ENCODE peak calls at places on chromosome 5, in seven cellular contexts. D is CMK; O is activated CD4-positive, alpha-beta T cell treated with anti-CD3 and anti-CD28 coated beads for 1 hour; T is NCI-H2081; H is iris pigment epithelial cell; W is stimulated activated CD4-positive, alpha-beta T cell treated with anti-CD3 and anti-CD28 coated beads, TNF-alpha, amount 100 ng/mL, for 24 hours; E is activated T-cell treated with anti-CD3 and anti-CD28 coated beads for 4 hours. F is an unnamed sample.
A peak's percentile ranks its signal among the peaks of the same experiment; 100 is the strongest.

GRCh38 chr5:2869471-2869870 is 118.0 kb upstream of the IRX2 start:
- DNase-seq in H (no peak), W (no peak), T (no peak), D (no peak), E (no peak), O (no peak), F (no peak)

GRCh38 chr5:84436866-84437265 is 52.2 kb upstream of the EDIL3 start:
- DNase-seq in E (no peak), D (no peak), H (peak; percentile 66), W (no peak), O (no peak), T (no peak), F (no peak)

GRCh38 chr5:1437452-1437851 is 7.8 kb downstream of the SLC6A3 start:
- DNase-seq in O (no peak), H (peak; percentile 14), D (no peak), E (no peak), W (no peak), T (peak; percentile 55), F (no peak)

GRCh38 chr5:102603670-102604069 is 104.9 kb upstream of the SLCO6A1 start:
- DNase-seq in H (no peak), W (no peak), E (no peak), T (no peak), D (no peak), O (no peak), F (no peak)

GRCh38 chr5:52283221-52283620 is 504.5 kb upstream of the ITGA1 start:
- DNase-seq in O (no peak), H (peak; percentile 11), T (no peak), E (no peak), W (no peak), D (no peak), F (no peak)

GRCh38 chr5:133814152-133814551 is 154.3 kb downstream of the C5orf15 start:
- DNase-seq in O (no peak), E (no peak), D (no peak), T (no peak), H (no peak), W (no peak), F (no peak)

GRCh38 chr5:40540301-40540700 is 139.4 kb upstream of the PTGER4 start:
- DNase-seq in O (no peak), D (no peak), T (no peak), W (no peak), H (no peak), E (no peak), F (no peak)

GRCh38 chr5:1824903-1825841 is 24.0 kb downstream of the NDUFS6 start:
- DNase-seq in D (no peak), E (no peak), W (no peak), H (no peak), O (no peak), T (no peak), F (no peak)

GRCh38 chr5:100595152-100595811 is 60.1 kb downstream of the FAM174A start:
- DNase-seq in T (no peak), W (no peak), H (peak; percentile 97), D (no peak), O (no peak), E (no peak), F (no peak)

GRCh38 chr5:147628054-147628895 is 118.4 kb upstream of the DPYSL3 start:
- DNase-seq in H (peak; percentile 62), O (peak; percentile 10), T (peak; percentile 81), W (peak; percentile 31), D (no peak), E (peak; percentile 32), F (no peak)

GRCh38 chr5:79236364-79236969 is 536 bp downstream of the JMY start:
- DNase-seq in W (no peak), H (peak; percentile 24), D (no peak), O (no peak), E (no peak), T (peak; percentile 27), F (no peak)

GRCh38 chr5:150918613-150919012 is 13.8 kb upstream of the ZNF300 start:
- DNase-seq in T (no peak), W (no peak), O (no peak), H (peak; percentile 22), D (no peak), E (no peak), F (no peak)

GRCh38 chr5:156678484-156678883 is 171.6 kb upstream of the PPP1R2B start:
- DNase-seq in T (peak; percentile 12), H (no peak), D (no peak), W (no peak), O (no peak), E (no peak), F (no peak)

GRCh38 chr5:150184990-150185952 is 4.6 kb upstream of the SLC6A7 start:
- DNase-seq in O (no peak), T (no peak), H (no peak), W (no peak), E (no peak), D (no peak), F (no peak)

GRCh38 chr5:78805474-78806124 is 157.0 kb upstream of the LHFPL2 start:
- DNase-seq in O (no peak), T (no peak), W (no peak), E (no peak), D (no peak), H (peak; percentile 40), F (no peak)

GRCh38 chr5:127697894-127698600 is 5.1 kb upstream of the CCDC192 start:
- DNase-seq in E (no peak), D (no peak), T (no peak), H (peak; percentile 62), O (no peak), W (no peak), F (no peak)

GRCh38 chr5:149130121-149130931 is 11.0 kb upstream of the ABLIM3 start:
- DNase-seq in E (no peak), H (no peak), D (no peak), O (no peak), T (no peak), W (no peak), F (no peak)

GRCh38 chr5:176747670-176748072 is 62.7 kb upstream of the UNC5A start:
- DNase-seq in T (no peak), E (no peak), H (no peak), D (no peak), O (no peak), W (no peak), F (no peak)

GRCh38 chr5:141503699-141504098 is 14.8 kb downstream of the PCDHGC5 start:
- DNase-seq in W (no peak), D (no peak), T (no peak), O (no peak), H (no peak), E (no peak), F (no peak)

GRCh38 chr5:172973127-172973916 is 10.2 kb upstream of the ATP6V0E1 start:
- DNase-seq in W (no peak), T (no peak), H (peak; percentile 79), O (no peak), D (no peak), E (no peak), F (no peak)

GRCh38 chr5:83503662-83504061 is 32.1 kb downstream of the VCAN start:
- DNase-seq in H (peak; percentile 47), O (no peak), E (no peak), W (no peak), T (peak; percentile 13), D (no peak), F (no peak)

GRCh38 chr5:116520706-116521105 is 53.9 kb downstream of the SEMA6A start:
- DNase-seq in D (no peak), O (no peak), E (no peak), T (no peak), H (no peak), W (no peak), F (no peak)

GRCh38 chr5:136769900-136770684 is 404.7 kb upstream of the TRPC7 start:
- DNase-seq in H (peak; percentile 64), T (peak; percentile 30), O (no peak), W (no peak), D (peak; percentile 12), E (no peak), F (no peak)

GRCh38 chr5:62306494-62307363 is 723 bp downstream of the KIF2A start:
- DNase-seq in O (peak; percentile 29), E (peak; percentile 53), D (no peak), W (peak; percentile 40), T (peak; percentile 21), H (peak; percentile 47), F (no peak)

GRCh38 chr5:168826292-168826725 is 247.1 kb upstream of the PANK3 start:
- DNase-seq in H (no peak), E (no peak), D (no peak), W (no peak), O (no peak), T (no peak), F (no peak)

GRCh38 chr5:99063737-99064136 is 134.9 kb upstream of the CHD1 start:
- DNase-seq in T (no peak), H (peak; percentile 1), W (no peak), E (no peak), O (no peak), D (no peak), F (no peak)

F was measured in esophagus squamous epithelium.